ENCODE peak calls at places on chromosomes 11 and 22, in five cellular contexts. One of them, this sample, is unnamed.

GRCh38 chr11:1640076-1640946 is 10.7 kb downstream of the KRTAP5-5 start:
- DNase-seq in PC-9: no peak
- DNase-seq in endothelial cell: peak
- DNase-seq in cardiac muscle cell: peak
- DNase-seq in spleen: peak
- DNase-seq in this sample: peak

GRCh38 chr22:25736378-25737011 is 5.5 kb upstream of the MYO18B start:
- DNase-seq in PC-9: no peak
- DNase-seq in endothelial cell: no peak
- DNase-seq in cardiac muscle cell: no peak
- DNase-seq in spleen: no peak
- DNase-seq in this sample: no peak

GRCh38 chr11:128726464-128727139 is 32.7 kb downstream of the FLI1 start:
- DNase-seq in PC-9: no peak
- DNase-seq in endothelial cell: no peak
- DNase-seq in cardiac muscle cell: no peak
- DNase-seq in spleen: peak
- DNase-seq in this sample: no peak

GRCh38 chr11:70061734-70062133 is 16.4 kb upstream of the ANO1 start:
- DNase-seq in PC-9: no peak
- DNase-seq in endothelial cell: no peak
- DNase-seq in cardiac muscle cell: no peak
- DNase-seq in spleen: no peak
- DNase-seq in this sample: no peak

GRCh38 chr11:43567396-43567975 is 113.1 kb upstream of the HSD17B12 start:
- DNase-seq in PC-9: no peak
- DNase-seq in endothelial cell: no peak
- DNase-seq in cardiac muscle cell: peak
- DNase-seq in spleen: no peak
- DNase-seq in this sample: no peak

GRCh38 chr22:29744902-29745301 is 21.9 kb downstream of the ZMAT5 start:
- DNase-seq in PC-9: no peak
- DNase-seq in endothelial cell: no peak
- DNase-seq in cardiac muscle cell: no peak
- DNase-seq in spleen: no peak
- DNase-seq in this sample: no peak

GRCh38 chr22:44686873-44687600 is 15.0 kb upstream of the PRR5 start:
- DNase-seq in PC-9: no peak
- DNase-seq in endothelial cell: no peak
- DNase-seq in cardiac muscle cell: no peak
- DNase-seq in spleen: no peak
- DNase-seq in this sample: no peak

GRCh38 chr22:32538516-32538915 is 63.9 kb downstream of the FBXO7 start:
- DNase-seq in PC-9: no peak
- DNase-seq in endothelial cell: no peak
- DNase-seq in cardiac muscle cell: no peak
- DNase-seq in spleen: no peak
- DNase-seq in this sample: no peak

GRCh38 chr22:43789452-43789851 is 22.7 kb downstream of the EFCAB6 start:
- DNase-seq in PC-9: peak
- DNase-seq in endothelial cell: no peak
- DNase-seq in cardiac muscle cell: no peak
- DNase-seq in spleen: no peak
- DNase-seq in this sample: no peak

GRCh38 chr22:36409911-36410756 is 22.4 kb upstream of the MYH9 start:
- DNase-seq in PC-9: peak
- DNase-seq in endothelial cell: peak
- DNase-seq in cardiac muscle cell: peak
- DNase-seq in spleen: peak
- DNase-seq in this sample: no peak

GRCh38 chr11:119666463-119667131 is 62.4 kb downstream of the NECTIN1 start:
- DNase-seq in PC-9: peak
- DNase-seq in endothelial cell: peak
- DNase-seq in cardiac muscle cell: peak
- DNase-seq in spleen: peak
- DNase-seq in this sample: no peak

GRCh38 chr22:43905681-43906080 is 13.9 kb upstream of the PNPLA5 start:
- DNase-seq in PC-9: no peak
- DNase-seq in endothelial cell: no peak
- DNase-seq in cardiac muscle cell: no peak
- DNase-seq in spleen: no peak
- DNase-seq in this sample: no peak

GRCh38 chr22:19292262-19293230 is 1.0 kb upstream of the CLTCL1 start:
- DNase-seq in PC-9: no peak
- DNase-seq in endothelial cell: no peak
- DNase-seq in cardiac muscle cell: no peak
- DNase-seq in spleen: peak
- DNase-seq in this sample: no peak

DNA sequence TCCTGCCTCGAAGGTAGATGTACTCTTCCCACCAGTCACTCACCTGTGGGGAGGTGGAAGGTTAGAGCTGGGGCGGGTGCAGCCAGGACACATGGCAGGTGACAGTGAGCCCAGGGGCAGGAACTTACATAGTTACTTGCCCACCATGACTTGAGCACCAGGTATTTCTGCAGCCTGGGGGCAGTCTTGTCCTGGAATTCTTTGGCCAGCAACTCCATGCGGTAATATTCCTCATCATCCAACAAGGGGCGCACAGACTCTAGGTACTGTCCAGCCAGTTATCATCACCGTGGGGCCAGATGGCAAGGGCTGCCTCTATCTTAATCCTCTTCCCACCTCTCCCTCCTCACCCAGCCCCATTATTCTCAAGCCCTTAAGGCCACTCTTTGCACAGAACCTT is 2.2 kb downstream of the CPT1B start:
- DNase-seq in PC-9: peak
- DNase-seq in endothelial cell: peak
- DNase-seq in cardiac muscle cell: peak
- DNase-seq in spleen: no peak
- DNase-seq in this sample: no peak
- TF ChIP-seq CTCF in PC-9: peak
- TF ChIP-seq CTCF in endothelial cell: no peak
- TF ChIP-seq CTCF in cardiac muscle cell: peak
- TF ChIP-seq CTCF in spleen: no peak
- TF ChIP-seq CTCF in this sample: peak

DNA sequence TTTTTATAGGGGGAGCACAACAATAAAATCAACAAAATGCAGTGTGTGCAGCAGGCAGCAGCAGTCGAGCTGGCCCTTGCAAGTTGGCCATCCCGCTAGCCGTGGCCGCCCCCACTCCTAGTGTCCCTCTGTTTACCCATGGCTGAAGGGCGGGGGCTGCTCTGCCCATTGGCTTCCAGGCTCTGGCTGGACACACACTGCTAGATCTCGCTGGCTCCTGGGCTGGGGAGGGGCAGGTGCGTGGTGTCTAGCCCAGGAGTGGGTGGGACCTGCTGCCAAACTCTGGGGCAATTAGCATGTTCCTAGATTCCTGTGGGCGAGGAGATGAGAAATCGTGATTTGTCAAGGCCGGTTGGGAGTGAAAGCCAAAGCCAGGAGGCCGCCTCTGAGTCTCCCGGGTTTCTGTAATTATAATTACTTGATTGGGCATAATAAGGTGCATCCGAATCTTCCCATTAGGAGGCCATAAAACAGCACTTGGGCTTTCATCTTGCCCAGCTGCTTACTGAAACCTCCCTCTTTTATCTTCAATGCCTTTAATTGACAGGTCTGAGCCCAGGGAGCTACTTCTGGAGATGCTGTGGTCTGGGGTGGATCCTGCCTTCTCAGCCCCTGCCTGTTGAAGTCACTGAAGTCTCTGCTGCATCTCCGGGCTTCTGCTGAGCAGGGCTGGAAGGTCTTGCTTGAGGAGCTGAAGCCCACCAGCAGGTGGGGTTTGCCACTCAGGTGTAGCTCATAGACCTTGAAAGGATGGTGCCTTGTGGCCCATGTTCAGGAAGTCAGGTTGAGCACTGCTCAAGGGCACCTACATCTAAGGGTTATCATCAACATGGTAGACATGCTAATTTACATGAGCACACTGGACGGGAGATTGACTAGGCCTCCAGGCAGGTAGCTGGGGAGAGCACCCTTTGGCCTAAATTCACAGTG is 44.5 kb upstream of the DKK3 start:
- DNase-seq in PC-9: no peak
- DNase-seq in endothelial cell: no peak
- DNase-seq in cardiac muscle cell: no peak
- DNase-seq in spleen: no peak
- DNase-seq in this sample: no peak
- TF ChIP-seq CTCF in PC-9: no peak
- TF ChIP-seq CTCF in endothelial cell: no peak
- TF ChIP-seq CTCF in cardiac muscle cell: peak
- TF ChIP-seq CTCF in spleen: no peak
- TF ChIP-seq CTCF in this sample: peak

GRCh38 chr11:105334025-105334714 is 194.6 kb upstream of the CARD18 start:
- DNase-seq in PC-9: no peak
- DNase-seq in endothelial cell: no peak
- DNase-seq in cardiac muscle cell: no peak
- DNase-seq in spleen: no peak
- DNase-seq in this sample: peak
- TF ChIP-seq CTCF in PC-9: no peak
- TF ChIP-seq CTCF in endothelial cell: no peak
- TF ChIP-seq CTCF in cardiac muscle cell: no peak
- TF ChIP-seq CTCF in spleen: no peak
- TF ChIP-seq CTCF in this sample: no peak

GRCh38 chr11:58060939-58061672 is 30.4 kb downstream of the OR6Q1 start:
- DNase-seq in PC-9: no peak
- DNase-seq in endothelial cell: no peak
- DNase-seq in cardiac muscle cell: no peak
- DNase-seq in spleen: no peak
- DNase-seq in this sample: no peak
- TF ChIP-seq CTCF in PC-9: no peak
- TF ChIP-seq CTCF in endothelial cell: peak
- TF ChIP-seq CTCF in cardiac muscle cell: peak
- TF ChIP-seq CTCF in spleen: no peak
- TF ChIP-seq CTCF in this sample: no peak

GRCh38 chr11:34380696-34381095 is 22.9 kb upstream of the ABTB2 start:
- DNase-seq in PC-9: no peak
- DNase-seq in endothelial cell: no peak
- DNase-seq in cardiac muscle cell: no peak
- DNase-seq in spleen: no peak
- DNase-seq in this sample: no peak
- TF ChIP-seq CTCF in PC-9: no peak
- TF ChIP-seq CTCF in endothelial cell: no peak
- TF ChIP-seq CTCF in cardiac muscle cell: no peak
- TF ChIP-seq CTCF in spleen: no peak
- TF ChIP-seq CTCF in this sample: no peak